ENCODE peak calls at places on chromosomes 5 and 9, in four cellular contexts. X is neural progenitor cell, F is mucosa of descending colon, I is transverse colon. N is an unnamed sample. For H3K9me3, the result is how much of the 10 kb centered on the place peaks cover.

GRCh38 chr5:136194611-136195010 is 1.6 kb upstream of the SMIM32 start:
- DNase-seq in X (no peak), F (no peak), I (no peak), N (no peak)

GRCh38 chr5:171891595-171891994 is 106.0 kb downstream of the SMIM23 start:
- DNase-seq in X (no peak), F (no peak), I (no peak), N (no peak)

GRCh38 chr5:16617272-16617973 is 626 bp upstream of the RETREG1 start:
- DNase-seq in X (peak), F (peak), I (peak), N (peak)

GRCh38 chr9:87853843-87854242 is 28.8 kb upstream of the SPATA31E1 start:
- DNase-seq in X (peak), F (no peak), I (no peak), N (no peak)

GRCh38 chr5:43041669-43042175 is 1.6 kb upstream of the ANXA2R start:
- DNase-seq in X (no peak), F (peak), I (peak), N (peak)

GRCh38 chr9:19965336-19965735 is 176.5 kb upstream of the SLC24A2 start:
- DNase-seq in X (no peak), F (no peak), I (no peak), N (no peak)

GRCh38 chr5:37882636-37883035 is 42.8 kb upstream of the GDNF start:
- DNase-seq in X (no peak), F (no peak), I (no peak), N (no peak)

GRCh38 chr9:1939926-1940368 is 75.2 kb upstream of the SMARCA2 start:
- DNase-seq in X (peak), F (peak), I (peak), N (peak)

GRCh38 chr5:56321236-56321881 is 88.2 kb upstream of the ANKRD55 start:
- DNase-seq in X (no peak), F (no peak), I (no peak), N (no peak)

GRCh38 chr5:86500947-86501346 is 116.8 kb upstream of the COX7C start:
- DNase-seq in X (peak), F (no peak), I (no peak), N (peak)

GRCh38 chr5:6218116-6218515 is 160.2 kb downstream of the MED10 start:
- DNase-seq in X (no peak), F (no peak), I (no peak), N (no peak)

GRCh38 chr9:130638278-130639118 is 25.9 kb upstream of the PRDM12 start:
- DNase-seq in X (peak), F (no peak), I (no peak), N (no peak)

DNA sequence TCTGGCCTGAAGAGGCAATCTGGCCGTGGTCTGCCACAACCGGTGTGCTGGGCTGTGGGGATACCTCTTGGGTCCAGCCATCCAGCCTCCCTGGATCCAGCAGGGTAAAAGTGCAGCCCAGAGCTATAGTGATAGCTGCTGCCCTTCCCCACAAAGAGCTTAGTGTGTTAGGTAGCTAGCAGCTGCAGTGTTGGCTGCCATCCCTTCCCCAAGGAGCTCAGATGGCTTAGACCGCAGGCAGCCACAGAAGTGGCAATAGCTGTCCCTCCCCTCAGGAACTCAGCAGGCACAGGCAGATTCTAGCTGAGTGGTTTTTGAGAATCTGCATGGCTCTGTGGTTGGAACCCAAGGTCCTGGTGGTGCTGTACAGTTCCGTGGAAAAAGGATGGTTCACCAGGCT is 40.1 kb downstream of the GIN1 start:
- DNase-seq in X (no peak), F (no peak), I (no peak), N (no peak)
- H3K9me3 ChIP-seq in X (under half), F (half or more), I (under half), N (under half)

GRCh38 chr5:73301208-73302088 is 128.5 kb downstream of the TMEM174 start:
- DNase-seq in X (peak), F (no peak), I (no peak), N (no peak)
- H3K9me3 ChIP-seq in X (under half), F (under half), I (under half), N (under half)

GRCh38 chr5:178984145-178985072 is 10.7 kb downstream of the GRM6 start:
- DNase-seq in X (no peak), F (no peak), I (no peak), N (no peak)

GRCh38 chr5:178981381-178981780 is 13.7 kb downstream of the GRM6 start:
- DNase-seq in X (no peak), F (no peak), I (no peak), N (no peak)

GRCh38 chr5:178982941-178983340 is 12.2 kb downstream of the GRM6 start:
- DNase-seq in X (no peak), F (no peak), I (no peak), N (no peak)

GRCh38 chr5:178986326-178986960 is 8.7 kb downstream of the GRM6 start:
- DNase-seq in X (no peak), F (no peak), I (no peak), N (no peak)

GRCh38 chr5:178983728-178984127 is 11.4 kb downstream of the GRM6 start:
- DNase-seq in X (no peak), F (no peak), I (no peak), N (no peak)
- H3K9me3 ChIP-seq in X (under half), F (half or more), I (under half), N (under half)

DNA sequence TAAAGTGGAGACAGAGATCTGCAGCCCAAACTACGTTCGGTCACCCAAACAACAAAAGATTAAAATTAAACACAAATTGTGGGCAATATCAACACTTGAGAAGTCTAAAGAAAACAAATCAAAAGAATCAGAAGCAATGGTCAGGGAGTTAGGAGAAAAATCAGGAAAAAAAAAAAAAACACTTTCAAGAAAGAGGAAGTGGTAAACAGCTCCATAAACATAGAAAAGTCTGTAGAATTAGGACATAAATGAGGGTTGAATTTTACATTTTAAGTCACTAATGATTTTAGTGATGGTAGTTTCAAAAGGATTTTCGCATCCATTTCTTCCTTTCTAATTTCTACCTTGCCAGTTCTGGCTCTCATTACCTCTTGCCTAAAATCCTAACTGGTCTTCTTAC is 10.1 kb downstream of the RNF145 start:
- DNase-seq in X (no peak), F (no peak), I (no peak), N (no peak)
- H3K9me3 ChIP-seq in X (under half), F (under half), I (under half), N (under half)

GRCh38 chr9:11893331-11893730 is 799.9 kb upstream of the TYRP1 start:
- DNase-seq in X (no peak), F (no peak), I (no peak), N (no peak)
- H3K9me3 ChIP-seq in X (under half), F (under half), I (under half), N (under half)

GRCh38 chr9:96615421-96615820 is 4.2 kb downstream of the CDC14B start:
- DNase-seq in X (no peak), F (no peak), I (no peak), N (no peak)
- H3K9me3 ChIP-seq in X (under half), F (under half), I (under half), N (under half)

DNA sequence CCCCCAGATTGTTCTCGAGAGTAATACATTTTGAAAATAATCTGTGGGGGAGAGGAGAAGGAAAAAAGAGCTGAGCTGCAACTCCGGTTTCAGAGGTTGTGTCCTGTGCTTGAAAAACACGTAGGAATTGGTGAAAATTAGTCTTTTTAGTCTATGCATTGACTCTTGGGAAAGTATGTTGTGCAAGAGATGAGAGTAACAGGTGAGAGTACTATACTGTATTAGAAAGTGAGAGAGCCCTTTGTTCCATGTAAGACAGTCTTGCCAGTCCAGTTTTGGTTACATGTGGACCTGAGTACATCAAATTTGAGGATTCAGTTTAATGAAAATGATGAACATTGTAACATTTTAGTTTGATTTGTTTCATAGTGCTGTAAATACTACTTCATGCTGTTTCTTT is 27.8 kb downstream of the ERBIN start:
- DNase-seq in X (no peak), F (no peak), I (no peak), N (no peak)
- H3K9me3 ChIP-seq in X (under half), F (under half), I (under half), N (under half)

DNA sequence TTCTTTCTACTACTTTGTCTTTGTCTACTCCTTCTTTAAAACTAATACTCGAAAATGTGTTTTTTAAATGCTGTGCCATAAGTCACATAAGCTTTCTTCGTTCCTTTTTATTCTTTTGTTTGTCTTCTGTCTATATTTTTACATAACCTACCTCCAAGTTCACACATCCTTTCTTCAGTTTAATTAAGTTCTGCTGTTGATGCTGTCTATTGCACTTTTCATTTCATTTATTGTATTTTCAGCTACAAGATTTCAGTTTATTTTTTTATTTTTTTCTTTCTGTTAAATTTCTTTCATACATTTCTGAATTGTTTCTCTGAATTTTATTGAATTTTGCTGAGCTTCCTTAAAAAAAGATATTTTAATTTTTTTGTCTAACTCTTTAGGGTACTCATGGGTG is 878.2 kb downstream of the MAT2B start:
- DNase-seq in X (no peak), F (no peak), I (no peak), N (no peak)
- H3K9me3 ChIP-seq in X (under half), F (under half), I (under half), N (under half)